ENCODE peak calls at places on chromosomes 2 and 18, in six cellular contexts. B is glomerular endothelial cell, A is AG09309, F is kidney tubule cell, J is fibroblast of the aortic adventitia, H is small intestine. N is an unnamed sample.

GRCh38 chr18:77131100-77131651 is 1.4 kb downstream of the MBP start:
- DNase-seq in B (no peak), A (no peak), F (peak; percentile 56), J (peak; percentile 57), H (peak; percentile 40), N (no peak)

GRCh38 chr2:64807417-64807816 is 153.7 kb upstream of the SERTAD2 start:
- DNase-seq in B (peak; percentile 87), A (peak; percentile 99), F (peak; percentile 100), J (peak; percentile 99), H (no peak), N (peak; percentile 51)

GRCh38 chr2:30778611-30779010 is 28.6 kb downstream of the CAPN13 start:
- DNase-seq in B (no peak), A (no peak), F (no peak), J (no peak), H (no peak), N (no peak)

GRCh38 chr2:134148843-134149472 is 104.9 kb upstream of the MGAT5 start:
- DNase-seq in B (no peak), A (no peak), F (no peak), J (no peak), H (no peak), N (no peak)

GRCh38 chr2:23414876-23415275 is 29.9 kb downstream of the KLHL29 start:
- DNase-seq in B (no peak), A (no peak), F (peak; percentile 60), J (no peak), H (no peak), N (no peak)

GRCh38 chr2:27912512-27912911 is 22.0 kb downstream of the BABAM2 start:
- DNase-seq in B (no peak), A (no peak), F (no peak), J (no peak), H (no peak), N (no peak)

GRCh38 chr2:38997784-38998183 is 108.1 kb downstream of the ARHGEF33 start:
- DNase-seq in B (peak; percentile 57), A (peak; percentile 80), F (peak; percentile 21), J (peak; percentile 94), H (no peak), N (no peak)

GRCh38 chr2:100178085-100178788 is 35.8 kb upstream of the AFF3 start:
- DNase-seq in B (peak; percentile 72), A (no peak), F (peak; percentile 54), J (peak; percentile 34), H (peak; percentile 43), N (peak; percentile 24)

GRCh38 chr2:29587791-29588190 is 333.6 kb downstream of the ALK start:
- DNase-seq in B (no peak), A (no peak), F (no peak), J (peak; percentile 32), H (no peak), N (no peak)

GRCh38 chr2:38862481-38862880 is 13.3 kb downstream of the DHX57 start:
- DNase-seq in B (no peak), A (no peak), F (peak; percentile 46), J (no peak), H (no peak), N (no peak)

GRCh38 chr2:7598402-7598801 is 681.2 kb downstream of the RNF144A start:
- DNase-seq in B (no peak), A (no peak), F (no peak), J (no peak), H (no peak), N (no peak)

GRCh38 chr18:44589709-44590108 is 91.0 kb upstream of the SETBP1 start:
- DNase-seq in B (no peak), A (no peak), F (peak; percentile 78), J (peak; percentile 72), H (no peak), N (no peak)

GRCh38 chr18:7950380-7951143 is 383.4 kb downstream of the PTPRM start:
- DNase-seq in B (no peak), A (no peak), F (peak; percentile 87), J (peak; percentile 39), H (peak; percentile 77), N (no peak)

N was measured in MM.1S.